ENCODE peak calls at places on chromosomes 5 and 9, in four cellular contexts. One of them, this sample, is unnamed.

GRCh38 chr5:111119856-111120255 is 27.7 kb downstream of the WDR36 start:
- DNase-seq in AG09309: no peak
- DNase-seq in dorsolateral prefrontal cortex: no peak
- DNase-seq in neural progenitor cell: no peak
- DNase-seq in this sample: no peak

GRCh38 chr9:74940600-74940999 is 12.1 kb downstream of the C9orf40 start:
- DNase-seq in neural progenitor cell: no peak
- DNase-seq in dorsolateral prefrontal cortex: no peak
- DNase-seq in AG09309: no peak
- DNase-seq in this sample: no peak

GRCh38 chr9:76757274-76757673 is 7.0 kb upstream of the PCA3 start:
- DNase-seq in neural progenitor cell: no peak
- DNase-seq in AG09309: no peak
- DNase-seq in dorsolateral prefrontal cortex: no peak
- DNase-seq in this sample: no peak

GRCh38 chr5:94901071-94901979 is 282.9 kb downstream of the SLF1 start:
- DNase-seq in neural progenitor cell: no peak
- DNase-seq in dorsolateral prefrontal cortex: no peak
- DNase-seq in AG09309: no peak
- DNase-seq in this sample: no peak

GRCh38 chr5:56518820-56519219 is 285.7 kb upstream of the ANKRD55 start:
- DNase-seq in neural progenitor cell: no peak
- DNase-seq in dorsolateral prefrontal cortex: no peak
- DNase-seq in AG09309: no peak
- DNase-seq in this sample: no peak

GRCh38 chr5:12557012-12557411 is 652.8 kb upstream of the CTNND2 start:
- DNase-seq in dorsolateral prefrontal cortex: no peak
- DNase-seq in neural progenitor cell: no peak
- DNase-seq in AG09309: no peak
- DNase-seq in this sample: no peak

GRCh38 chr5:150763023-150763793 is 4.4 kb upstream of the DCTN4 start:
- DNase-seq in dorsolateral prefrontal cortex: no peak
- DNase-seq in neural progenitor cell: no peak
- DNase-seq in AG09309: peak
- DNase-seq in this sample: no peak

GRCh38 chr5:63194126-63194525 is 615.5 kb downstream of the LRRC70 start:
- DNase-seq in dorsolateral prefrontal cortex: no peak
- DNase-seq in neural progenitor cell: no peak
- DNase-seq in AG09309: no peak
- DNase-seq in this sample: no peak

GRCh38 chr5:16617272-16617973 is 626 bp upstream of the RETREG1 start:
- DNase-seq in dorsolateral prefrontal cortex: no peak
- DNase-seq in AG09309: no peak
- DNase-seq in neural progenitor cell: peak
- DNase-seq in this sample: no peak

GRCh38 chr9:126722252-126722921 is 82.5 kb upstream of the ZBTB43 start:
- DNase-seq in AG09309: no peak
- DNase-seq in dorsolateral prefrontal cortex: peak
- DNase-seq in neural progenitor cell: peak
- DNase-seq in this sample: peak

GRCh38 chr5:54725391-54726280 is 208.1 kb downstream of the SNX18 start:
- DNase-seq in neural progenitor cell: no peak
- DNase-seq in AG09309: no peak
- DNase-seq in dorsolateral prefrontal cortex: no peak
- DNase-seq in this sample: no peak

GRCh38 chr5:131147258-131147657 is 17.8 kb downstream of the HINT1 start:
- DNase-seq in neural progenitor cell: no peak
- DNase-seq in AG09309: no peak
- DNase-seq in dorsolateral prefrontal cortex: no peak
- DNase-seq in this sample: no peak

GRCh38 chr9:37174247-37174646 is 53.9 kb downstream of the ZCCHC7 start:
- DNase-seq in AG09309: peak
- DNase-seq in neural progenitor cell: no peak
- DNase-seq in dorsolateral prefrontal cortex: no peak
- DNase-seq in this sample: no peak

GRCh38 chr5:88877826-88878225 is 5.2 kb downstream of the MEF2C start:
- DNase-seq in dorsolateral prefrontal cortex: no peak
- DNase-seq in neural progenitor cell: no peak
- DNase-seq in AG09309: no peak
- DNase-seq in this sample: no peak

GRCh38 chr5:451587-452458 is 8.8 kb downstream of the EXOC3 start:
- DNase-seq in dorsolateral prefrontal cortex: no peak
- DNase-seq in neural progenitor cell: no peak
- DNase-seq in AG09309: no peak
- DNase-seq in this sample: no peak

GRCh38 chr5:149161026-149161687 is 19.9 kb downstream of the ABLIM3 start:
- DNase-seq in neural progenitor cell: no peak
- DNase-seq in dorsolateral prefrontal cortex: no peak
- DNase-seq in AG09309: no peak
- DNase-seq in this sample: no peak
- TF ChIP-seq CTCF in neural progenitor cell: no peak
- TF ChIP-seq CTCF in dorsolateral prefrontal cortex: no peak
- TF ChIP-seq CTCF in AG09309: no peak
- TF ChIP-seq CTCF in this sample: no peak

GRCh38 chr5:142325677-142326479 is 1.1 kb upstream of the SPRY4 start:
- DNase-seq in neural progenitor cell: peak
- DNase-seq in dorsolateral prefrontal cortex: peak
- DNase-seq in AG09309: no peak
- DNase-seq in this sample: no peak

GRCh38 chr5:142323480-142324376 is 1.1 kb downstream of the SPRY4 start:
- DNase-seq in neural progenitor cell: peak
- DNase-seq in dorsolateral prefrontal cortex: no peak
- DNase-seq in AG09309: no peak
- DNase-seq in this sample: no peak

GRCh38 chr5:142324377-142324870 is 397 bp downstream of the SPRY4 start:
- DNase-seq in AG09309: no peak
- DNase-seq in neural progenitor cell: no peak
- DNase-seq in dorsolateral prefrontal cortex: peak
- DNase-seq in this sample: no peak

GRCh38 chr5:142326480-142326938 is 1.7 kb upstream of the SPRY4 start:
- DNase-seq in neural progenitor cell: no peak
- DNase-seq in dorsolateral prefrontal cortex: no peak
- DNase-seq in AG09309: no peak
- DNase-seq in this sample: no peak

DNA sequence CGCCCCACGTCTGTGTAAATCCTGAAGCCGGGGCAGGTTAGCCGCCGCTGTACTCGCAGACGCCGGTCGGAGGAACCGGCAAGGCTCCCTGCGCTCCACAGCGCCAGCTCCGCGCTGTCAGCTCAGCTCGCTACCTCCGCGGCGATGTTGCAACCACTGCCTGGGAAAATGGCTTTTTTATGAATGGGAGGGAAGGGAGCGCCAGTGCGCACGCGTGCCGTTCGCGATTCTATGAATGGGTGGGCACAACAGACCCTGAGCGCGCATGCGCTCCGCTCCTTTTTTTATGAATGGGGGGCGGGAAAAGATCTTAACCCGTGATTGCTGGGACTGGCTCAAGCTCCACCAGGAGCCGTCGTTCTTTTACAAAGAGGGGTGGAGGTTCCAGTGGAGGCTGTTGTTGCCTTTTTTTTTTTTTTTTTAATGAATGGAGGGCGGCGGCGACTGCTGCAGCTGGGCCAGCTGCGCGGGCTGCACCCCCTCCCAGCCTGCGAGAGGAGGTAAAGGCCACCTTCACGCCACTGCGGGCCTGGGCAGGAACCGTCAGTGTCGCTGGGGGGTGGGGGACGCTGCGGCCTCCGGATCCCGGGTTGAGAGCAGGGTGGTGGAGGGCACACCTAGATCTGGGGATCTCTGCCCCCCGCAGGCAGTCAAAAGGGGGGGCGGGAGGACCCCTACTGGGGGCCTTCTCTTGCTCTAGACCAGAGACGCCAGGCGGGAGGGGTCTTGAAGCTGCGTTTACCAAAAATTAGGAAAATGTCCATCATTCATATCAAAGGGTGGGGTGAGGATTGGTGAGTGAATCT is at the start of gene SPRY4:
- DNase-seq in neural progenitor cell: peak
- DNase-seq in dorsolateral prefrontal cortex: peak
- DNase-seq in AG09309: peak
- DNase-seq in this sample: peak
- H3K4me3 ChIP-seq in neural progenitor cell: peak
- H3K4me3 ChIP-seq in dorsolateral prefrontal cortex: peak
- H3K4me3 ChIP-seq in AG09309: peak
- H3K4me3 ChIP-seq in this sample: peak

GRCh38 chr9:101977614-101978210 is 239.3 kb upstream of the GRIN3A start:
- DNase-seq in dorsolateral prefrontal cortex: no peak
- DNase-seq in AG09309: no peak
- DNase-seq in neural progenitor cell: no peak
- DNase-seq in this sample: no peak
- TF ChIP-seq CTCF in dorsolateral prefrontal cortex: peak
- TF ChIP-seq CTCF in AG09309: peak
- TF ChIP-seq CTCF in neural progenitor cell: peak
- TF ChIP-seq CTCF in this sample: no peak

DNA sequence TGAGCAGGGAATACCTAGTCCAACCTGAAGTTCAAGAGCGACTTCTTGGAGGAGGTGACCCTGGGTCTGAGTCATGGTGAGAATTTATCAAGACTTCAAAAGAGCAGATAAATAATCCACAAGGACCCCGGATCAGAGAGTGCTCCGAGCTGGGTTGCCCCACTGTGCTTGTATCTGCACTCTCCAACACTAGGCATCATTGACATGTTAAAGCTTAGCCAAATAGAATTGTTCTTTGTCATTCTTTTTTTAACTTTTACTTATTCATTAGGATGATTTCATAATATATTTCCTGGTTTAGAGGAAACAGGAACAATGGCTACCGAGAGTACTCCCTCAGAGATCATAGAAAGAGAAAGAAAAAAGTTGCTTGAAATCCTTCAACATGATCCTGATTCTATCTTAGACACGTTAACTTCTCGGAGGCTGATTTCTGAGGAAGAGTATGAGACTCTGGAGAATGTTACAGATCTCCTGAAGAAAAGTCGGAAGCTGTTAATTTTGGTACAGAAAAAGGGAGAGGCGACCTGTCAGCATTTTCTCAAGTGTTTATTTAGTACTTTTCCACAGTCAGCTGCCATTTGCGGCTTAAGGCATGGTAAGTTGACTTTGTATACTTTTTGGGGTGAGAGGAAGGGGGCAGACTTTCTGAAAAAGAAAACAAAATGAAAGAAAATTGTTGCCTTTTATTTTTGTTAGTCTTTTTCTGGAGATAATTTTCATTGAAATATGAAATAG is at the start of gene CARD6:
- DNase-seq in AG09309: no peak
- DNase-seq in dorsolateral prefrontal cortex: no peak
- DNase-seq in neural progenitor cell: no peak
- DNase-seq in this sample: no peak
- H3K4me3 ChIP-seq in AG09309: peak
- H3K4me3 ChIP-seq in dorsolateral prefrontal cortex: peak
- H3K4me3 ChIP-seq in neural progenitor cell: no peak
- H3K4me3 ChIP-seq in this sample: no peak

GRCh38 chr9:135757356-135757755 is 55.4 kb downstream of the KCNT1 start:
- DNase-seq in neural progenitor cell: no peak
- DNase-seq in dorsolateral prefrontal cortex: no peak
- DNase-seq in AG09309: no peak
- DNase-seq in this sample: no peak
- TF ChIP-seq CTCF in neural progenitor cell: no peak
- TF ChIP-seq CTCF in dorsolateral prefrontal cortex: no peak
- TF ChIP-seq CTCF in AG09309: no peak
- TF ChIP-seq CTCF in this sample: no peak

GRCh38 chr9:70044450-70045307 is 1.0 kb downstream of the MAMDC2 start:
- DNase-seq in AG09309: no peak
- DNase-seq in neural progenitor cell: peak
- DNase-seq in dorsolateral prefrontal cortex: peak
- DNase-seq in this sample: no peak
- H3K4me3 ChIP-seq in AG09309: peak
- H3K4me3 ChIP-seq in neural progenitor cell: peak
- H3K4me3 ChIP-seq in dorsolateral prefrontal cortex: peak
- H3K4me3 ChIP-seq in this sample: peak

GRCh38 chr9:83646500-83647239 is 23.7 kb downstream of the IDNK start:
- DNase-seq in neural progenitor cell: no peak
- DNase-seq in dorsolateral prefrontal cortex: no peak
- DNase-seq in AG09309: no peak
- DNase-seq in this sample: no peak

GRCh38 chr9:83651558-83651957 is 28.6 kb downstream of the IDNK start:
- DNase-seq in AG09309: no peak
- DNase-seq in neural progenitor cell: no peak
- DNase-seq in dorsolateral prefrontal cortex: no peak
- DNase-seq in this sample: no peak

GRCh38 chr9:83649080-83649479 is 26.1 kb downstream of the IDNK start:
- DNase-seq in AG09309: no peak
- DNase-seq in neural progenitor cell: peak
- DNase-seq in dorsolateral prefrontal cortex: peak
- DNase-seq in this sample: peak

GRCh38 chr9:83655433-83655832 is 32.5 kb downstream of the IDNK start:
- DNase-seq in neural progenitor cell: no peak
- DNase-seq in dorsolateral prefrontal cortex: no peak
- DNase-seq in AG09309: no peak
- DNase-seq in this sample: no peak

GRCh38 chr9:83649515-83649914 is 26.6 kb downstream of the IDNK start:
- DNase-seq in neural progenitor cell: no peak
- DNase-seq in dorsolateral prefrontal cortex: no peak
- DNase-seq in AG09309: no peak
- DNase-seq in this sample: no peak
- TF ChIP-seq CTCF in neural progenitor cell: no peak
- TF ChIP-seq CTCF in dorsolateral prefrontal cortex: no peak
- TF ChIP-seq CTCF in AG09309: no peak
- TF ChIP-seq CTCF in this sample: no peak

GRCh38 chr9:137406085-137406773 is 16.7 kb downstream of the EXD3 start:
- DNase-seq in AG09309: no peak
- DNase-seq in neural progenitor cell: no peak
- DNase-seq in dorsolateral prefrontal cortex: no peak
- DNase-seq in this sample: no peak

GRCh38 chr9:137409515-137409914 is 13.4 kb downstream of the EXD3 start:
- DNase-seq in AG09309: no peak
- DNase-seq in dorsolateral prefrontal cortex: no peak
- DNase-seq in neural progenitor cell: no peak
- DNase-seq in this sample: no peak

GRCh38 chr9:137408651-137409405 is 14.1 kb downstream of the EXD3 start:
- DNase-seq in neural progenitor cell: no peak
- DNase-seq in AG09309: no peak
- DNase-seq in dorsolateral prefrontal cortex: no peak
- DNase-seq in this sample: no peak

GRCh38 chr9:137406876-137407589 is 15.9 kb downstream of the EXD3 start:
- DNase-seq in AG09309: no peak
- DNase-seq in neural progenitor cell: peak
- DNase-seq in dorsolateral prefrontal cortex: peak
- DNase-seq in this sample: no peak

GRCh38 chr9:137407590-137408300 is 15.2 kb downstream of the EXD3 start:
- DNase-seq in dorsolateral prefrontal cortex: no peak
- DNase-seq in neural progenitor cell: no peak
- DNase-seq in AG09309: no peak
- DNase-seq in this sample: no peak
- H3K4me3 ChIP-seq in dorsolateral prefrontal cortex: peak
- H3K4me3 ChIP-seq in neural progenitor cell: peak
- H3K4me3 ChIP-seq in AG09309: no peak
- H3K4me3 ChIP-seq in this sample: no peak